ENCODE peak calls at places on chromosomes 3 and 15, in six cellular contexts. One of them, this sample, is unnamed.

GRCh38 chr3:58581328-58582091 is 4.3 kb upstream of the FAM107A start:
- DNase-seq in psoas muscle: no peak
- DNase-seq in A549: no peak
- DNase-seq in epithelial cell of esophagus: no peak
- DNase-seq in Peyer's patch: no peak
- DNase-seq in GM12865: peak
- DNase-seq in this sample: no peak

GRCh38 chr3:193605876-193606275 is 12.9 kb downstream of the OPA1 start:
- DNase-seq in Peyer's patch: peak
- DNase-seq in GM12865: peak
- DNase-seq in A549: peak
- DNase-seq in psoas muscle: no peak
- DNase-seq in epithelial cell of esophagus: peak
- DNase-seq in this sample: peak

GRCh38 chr15:64443747-64444621 is 16.4 kb upstream of the ZNF609 start:
- DNase-seq in psoas muscle: no peak
- DNase-seq in Peyer's patch: no peak
- DNase-seq in GM12865: peak
- DNase-seq in A549: peak
- DNase-seq in epithelial cell of esophagus: peak
- DNase-seq in this sample: no peak

GRCh38 chr15:45918839-45919238 is 284.0 kb downstream of the SQOR start:
- DNase-seq in Peyer's patch: no peak
- DNase-seq in A549: no peak
- DNase-seq in psoas muscle: no peak
- DNase-seq in epithelial cell of esophagus: no peak
- DNase-seq in GM12865: no peak
- DNase-seq in this sample: no peak

GRCh38 chr3:167978071-167978470 is 117.7 kb downstream of the GOLIM4 start:
- DNase-seq in Peyer's patch: no peak
- DNase-seq in epithelial cell of esophagus: peak
- DNase-seq in GM12865: no peak
- DNase-seq in psoas muscle: no peak
- DNase-seq in A549: no peak
- DNase-seq in this sample: peak

GRCh38 chr15:39472661-39473657 is 107.9 kb upstream of the THBS1 start:
- DNase-seq in psoas muscle: peak
- DNase-seq in GM12865: no peak
- DNase-seq in epithelial cell of esophagus: no peak
- DNase-seq in A549: no peak
- DNase-seq in Peyer's patch: peak
- DNase-seq in this sample: no peak

GRCh38 chr3:45232531-45232930 is 6.4 kb upstream of the TMEM158 start:
- DNase-seq in Peyer's patch: no peak
- DNase-seq in epithelial cell of esophagus: no peak
- DNase-seq in GM12865: no peak
- DNase-seq in psoas muscle: no peak
- DNase-seq in A549: no peak
- DNase-seq in this sample: no peak

GRCh38 chr3:41328916-41329315 is 129.6 kb downstream of the CTNNB1 start:
- DNase-seq in A549: no peak
- DNase-seq in GM12865: no peak
- DNase-seq in Peyer's patch: no peak
- DNase-seq in psoas muscle: no peak
- DNase-seq in epithelial cell of esophagus: no peak
- DNase-seq in this sample: no peak

GRCh38 chr15:33086500-33087141 is 107.9 kb downstream of the FMN1 start:
- DNase-seq in GM12865: peak
- DNase-seq in psoas muscle: no peak
- DNase-seq in epithelial cell of esophagus: peak
- DNase-seq in Peyer's patch: no peak
- DNase-seq in A549: peak
- DNase-seq in this sample: peak

GRCh38 chr3:194224536-194224935 is 88.6 kb downstream of the HES1 start:
- DNase-seq in A549: no peak
- DNase-seq in Peyer's patch: no peak
- DNase-seq in epithelial cell of esophagus: no peak
- DNase-seq in psoas muscle: no peak
- DNase-seq in GM12865: no peak
- DNase-seq in this sample: no peak

GRCh38 chr3:9192238-9192637 is 57.2 kb downstream of the SRGAP3 start:
- DNase-seq in A549: no peak
- DNase-seq in GM12865: no peak
- DNase-seq in epithelial cell of esophagus: no peak
- DNase-seq in Peyer's patch: no peak
- DNase-seq in psoas muscle: no peak
- DNase-seq in this sample: no peak

GRCh38 chr3:112672716-112673506 is 32.0 kb upstream of the CCDC80 start:
- DNase-seq in GM12865: no peak
- DNase-seq in psoas muscle: no peak
- DNase-seq in A549: no peak
- DNase-seq in epithelial cell of esophagus: no peak
- DNase-seq in Peyer's patch: no peak
- DNase-seq in this sample: no peak

GRCh38 chr3:102059145-102059943 is 210.0 kb downstream of the NFKBIZ start:
- DNase-seq in epithelial cell of esophagus: no peak
- DNase-seq in psoas muscle: no peak
- DNase-seq in GM12865: peak
- DNase-seq in Peyer's patch: peak
- DNase-seq in A549: no peak
- DNase-seq in this sample: no peak

GRCh38 chr3:136741063-136741462 is 11.1 kb downstream of the STAG1 start:
- DNase-seq in GM12865: no peak
- DNase-seq in Peyer's patch: no peak
- DNase-seq in A549: no peak
- DNase-seq in psoas muscle: no peak
- DNase-seq in epithelial cell of esophagus: no peak
- DNase-seq in this sample: no peak

GRCh38 chr3:38541800-38542199 is 45.7 kb downstream of the EXOG start:
- DNase-seq in psoas muscle: no peak
- DNase-seq in A549: no peak
- DNase-seq in Peyer's patch: no peak
- DNase-seq in GM12865: no peak
- DNase-seq in epithelial cell of esophagus: no peak
- DNase-seq in this sample: no peak

GRCh38 chr3:187775549-187775948 is 30.3 kb upstream of the BCL6 start:
- DNase-seq in A549: no peak
- DNase-seq in epithelial cell of esophagus: no peak
- DNase-seq in Peyer's patch: no peak
- DNase-seq in GM12865: no peak
- DNase-seq in psoas muscle: no peak
- DNase-seq in this sample: no peak

DNA sequence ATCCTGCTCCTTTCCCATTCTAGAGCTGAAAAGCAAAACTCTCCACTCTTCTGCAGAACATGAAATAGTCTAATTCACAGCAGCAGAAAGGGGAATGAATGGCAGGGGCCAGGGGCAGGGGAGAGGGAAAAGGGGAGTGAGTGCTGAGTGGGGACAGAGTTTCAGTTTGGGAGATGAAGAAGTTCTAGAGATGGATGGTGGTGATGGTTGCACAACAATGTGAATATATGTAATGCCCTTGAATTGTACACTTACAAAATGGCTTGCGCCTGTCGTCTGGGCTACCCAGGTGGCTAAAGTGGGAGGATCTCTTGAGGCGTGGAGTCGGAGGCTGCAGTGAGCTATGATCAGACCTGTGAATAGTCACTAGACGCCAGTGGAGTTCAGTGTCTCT is 78.5 kb upstream of the MEF2A start:
- DNase-seq in A549: no peak
- DNase-seq in epithelial cell of esophagus: no peak
- DNase-seq in GM12865: no peak
- DNase-seq in psoas muscle: no peak
- DNase-seq in Peyer's patch: no peak
- DNase-seq in this sample: no peak
- H3K4me3 ChIP-seq in A549: peak
- H3K4me3 ChIP-seq in epithelial cell of esophagus: no peak
- H3K4me3 ChIP-seq in GM12865: no peak
- H3K4me3 ChIP-seq in psoas muscle: peak
- H3K4me3 ChIP-seq in Peyer's patch: no peak
- H3K4me3 ChIP-seq in this sample: no peak

GRCh38 chr15:96360581-96361308 is 30.2 kb downstream of the NR2F2 start:
- DNase-seq in Peyer's patch: no peak
- DNase-seq in epithelial cell of esophagus: no peak
- DNase-seq in psoas muscle: no peak
- DNase-seq in GM12865: no peak
- DNase-seq in A549: no peak
- DNase-seq in this sample: no peak

GRCh38 chr15:96359772-96360498 is 29.4 kb downstream of the NR2F2 start:
- DNase-seq in A549: no peak
- DNase-seq in Peyer's patch: no peak
- DNase-seq in epithelial cell of esophagus: peak
- DNase-seq in GM12865: no peak
- DNase-seq in psoas muscle: no peak
- DNase-seq in this sample: no peak

GRCh38 chr15:96358795-96359190 is 28.3 kb downstream of the NR2F2 start:
- DNase-seq in GM12865: no peak
- DNase-seq in epithelial cell of esophagus: no peak
- DNase-seq in Peyer's patch: no peak
- DNase-seq in psoas muscle: no peak
- DNase-seq in A549: no peak
- DNase-seq in this sample: no peak

GRCh38 chr15:96358006-96358794 is 27.7 kb downstream of the NR2F2 start:
- DNase-seq in psoas muscle: no peak
- DNase-seq in epithelial cell of esophagus: peak
- DNase-seq in A549: no peak
- DNase-seq in GM12865: no peak
- DNase-seq in Peyer's patch: no peak
- DNase-seq in this sample: no peak

GRCh38 chr15:96359371-96359771 is 28.9 kb downstream of the NR2F2 start:
- DNase-seq in Peyer's patch: no peak
- DNase-seq in epithelial cell of esophagus: no peak
- DNase-seq in psoas muscle: no peak
- DNase-seq in A549: no peak
- DNase-seq in GM12865: no peak
- DNase-seq in this sample: no peak
- H3K4me3 ChIP-seq in Peyer's patch: peak
- H3K4me3 ChIP-seq in epithelial cell of esophagus: peak
- H3K4me3 ChIP-seq in psoas muscle: peak
- H3K4me3 ChIP-seq in A549: no peak
- H3K4me3 ChIP-seq in GM12865: no peak
- H3K4me3 ChIP-seq in this sample: no peak

GRCh38 chr3:152318512-152318911 is 49.8 kb downstream of the MBNL1 start:
- DNase-seq in GM12865: no peak
- DNase-seq in A549: no peak
- DNase-seq in Peyer's patch: no peak
- DNase-seq in epithelial cell of esophagus: no peak
- DNase-seq in psoas muscle: no peak
- DNase-seq in this sample: no peak
- H3K4me3 ChIP-seq in GM12865: no peak
- H3K4me3 ChIP-seq in A549: no peak
- H3K4me3 ChIP-seq in Peyer's patch: no peak
- H3K4me3 ChIP-seq in epithelial cell of esophagus: no peak
- H3K4me3 ChIP-seq in psoas muscle: peak
- H3K4me3 ChIP-seq in this sample: no peak

DNA sequence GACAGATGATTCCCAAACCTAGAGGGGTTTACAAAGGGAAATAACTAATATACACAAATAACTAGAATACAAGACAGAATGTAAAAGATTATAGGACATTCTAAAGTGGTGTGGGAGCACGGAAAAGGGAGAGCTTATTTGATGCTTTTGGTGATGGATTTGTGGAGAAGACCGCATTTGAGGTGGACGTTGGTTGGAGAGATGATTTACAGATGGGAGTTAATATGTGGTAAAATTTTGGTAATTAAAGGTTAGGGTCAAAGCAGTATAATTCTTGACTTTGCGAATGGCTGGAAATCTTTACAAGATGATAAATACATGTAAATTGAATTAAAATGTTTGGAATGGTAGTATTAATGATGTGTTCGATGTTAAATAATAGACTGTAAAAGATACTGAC is 1.2 kb downstream of the KNL1 start:
- DNase-seq in A549: no peak
- DNase-seq in psoas muscle: no peak
- DNase-seq in Peyer's patch: no peak
- DNase-seq in epithelial cell of esophagus: no peak
- DNase-seq in GM12865: no peak
- DNase-seq in this sample: no peak
- H3K4me3 ChIP-seq in A549: peak
- H3K4me3 ChIP-seq in psoas muscle: peak
- H3K4me3 ChIP-seq in Peyer's patch: peak
- H3K4me3 ChIP-seq in epithelial cell of esophagus: peak
- H3K4me3 ChIP-seq in GM12865: peak
- H3K4me3 ChIP-seq in this sample: peak

GRCh38 chr3:156291269-156292123 is 171.1 kb downstream of the KCNAB1 start:
- DNase-seq in psoas muscle: no peak
- DNase-seq in A549: no peak
- DNase-seq in epithelial cell of esophagus: peak
- DNase-seq in GM12865: no peak
- DNase-seq in Peyer's patch: no peak
- DNase-seq in this sample: no peak

GRCh38 chr3:156293566-156293965 is 173.2 kb downstream of the KCNAB1 start:
- DNase-seq in epithelial cell of esophagus: no peak
- DNase-seq in A549: no peak
- DNase-seq in psoas muscle: no peak
- DNase-seq in Peyer's patch: no peak
- DNase-seq in GM12865: no peak
- DNase-seq in this sample: no peak

GRCh38 chr3:156285626-156286025 is 165.2 kb downstream of the KCNAB1 start:
- DNase-seq in A549: no peak
- DNase-seq in GM12865: no peak
- DNase-seq in Peyer's patch: no peak
- DNase-seq in psoas muscle: no peak
- DNase-seq in epithelial cell of esophagus: no peak
- DNase-seq in this sample: no peak

GRCh38 chr3:156290917-156291268 is 170.5 kb downstream of the KCNAB1 start:
- DNase-seq in A549: no peak
- DNase-seq in epithelial cell of esophagus: no peak
- DNase-seq in GM12865: no peak
- DNase-seq in psoas muscle: no peak
- DNase-seq in Peyer's patch: no peak
- DNase-seq in this sample: no peak
- H3K4me3 ChIP-seq in A549: no peak
- H3K4me3 ChIP-seq in epithelial cell of esophagus: no peak
- H3K4me3 ChIP-seq in GM12865: no peak
- H3K4me3 ChIP-seq in psoas muscle: peak
- H3K4me3 ChIP-seq in Peyer's patch: peak
- H3K4me3 ChIP-seq in this sample: no peak